ENCODE peak calls at places on chromosomes 1 and 21, in five cellular contexts. X, B, P, Z and L are unnamed samples.

GRCh38 chr1:70458120-70458519 is 47.1 kb downstream of the CTH start:
- DNase-seq in X (no peak), B (no peak), P (no peak), Z (no peak), L (no peak)

GRCh38 chr1:74650561-74650960 is 23.0 kb downstream of the ERICH3 start:
- DNase-seq in X (no peak), B (no peak), P (peak; percentile 22), Z (peak; percentile 41), L (no peak)

GRCh38 chr1:99004270-99005141 is at the start of gene PLPPR5:
- DNase-seq in X (peak; percentile 43), B (peak; percentile 58), P (peak; percentile 7), Z (peak; percentile 19), L (no peak)

GRCh38 chr1:107953551-107953950 is 11.4 kb downstream of the VAV3 start:
- DNase-seq in X (no peak), B (no peak), P (no peak), Z (no peak), L (no peak)

GRCh38 chr1:8342325-8342724 is 24.4 kb downstream of the SLC45A1 start:
- DNase-seq in X (no peak), B (no peak), P (peak; percentile 44), Z (peak; percentile 58), L (no peak)

GRCh38 chr1:189619682-189620332 is 857.9 kb downstream of the BRINP3 start:
- DNase-seq in X (no peak), B (no peak), P (peak; percentile 65), Z (peak; percentile 93), L (no peak)

GRCh38 chr1:178653091-178653490 is 72.0 kb upstream of the RALGPS2 start:
- DNase-seq in X (no peak), B (no peak), P (no peak), Z (peak; percentile 49), L (no peak)

GRCh38 chr1:36885537-36886441 is 148.5 kb downstream of the GRIK3 start:
- DNase-seq in X (no peak), B (no peak), P (no peak), Z (no peak), L (no peak)

GRCh38 chr1:153734380-153735089 is 6.7 kb downstream of the INTS3 start:
- DNase-seq in X (no peak), B (no peak), P (no peak), Z (no peak), L (no peak)

GRCh38 chr1:153774780-153775431 is at the start of gene SLC27A3:
- DNase-seq in X (peak; percentile 72), B (peak; percentile 54), P (peak; percentile 6), Z (no peak), L (peak; percentile 88)

GRCh38 chr1:94298861-94299260 is 61.5 kb upstream of the ARHGAP29 start:
- DNase-seq in X (no peak), B (no peak), P (no peak), Z (no peak), L (no peak)

GRCh38 chr1:230709619-230710542 is 4.0 kb downstream of the AGT start:
- DNase-seq in X (no peak), B (peak; percentile 28), P (no peak), Z (no peak), L (peak; percentile 42)

GRCh38 chr21:36134820-36135390 is at the start of gene CBR3:
- DNase-seq in X (peak; percentile 44), B (no peak), P (peak; percentile 33), Z (peak; percentile 41), L (no peak)

GRCh38 chr1:51930329-51930728 is 51.8 kb upstream of the NRDC start:
- DNase-seq in X (no peak), B (no peak), P (no peak), Z (no peak), L (no peak)

GRCh38 chr1:24702511-24703293 is 42.5 kb upstream of the CLIC4 start:
- DNase-seq in X (no peak), B (no peak), P (no peak), Z (peak; percentile 89), L (no peak)

GRCh38 chr1:26287033-26287711 is 7.3 kb downstream of the SH3BGRL3 start:
- DNase-seq in X (no peak), B (no peak), P (no peak), Z (peak; percentile 21), L (no peak)

GRCh38 chr1:28341591-28341990 is 12.8 kb downstream of the MED18 start:
- DNase-seq in X (no peak), B (no peak), P (peak; percentile 40), Z (peak; percentile 45), L (no peak)

GRCh38 chr1:228265167-228265566 is 57.3 kb downstream of the OBSCN start:
- DNase-seq in X (no peak), B (no peak), P (no peak), Z (peak; percentile 33), L (no peak)

GRCh38 chr1:177471244-177471643 is 300.5 kb downstream of the BRINP2 start:
- DNase-seq in X (no peak), B (no peak), P (no peak), Z (no peak), L (no peak)

GRCh38 chr1:119160851-119161250 is 20.4 kb upstream of the WARS2 start:
- DNase-seq in X (no peak), B (no peak), P (peak; percentile 33), Z (peak; percentile 73), L (no peak)

GRCh38 chr1:200353232-200353631 is 56.6 kb downstream of the ZNF281 start:
- DNase-seq in X (no peak), B (no peak), P (no peak), Z (no peak), L (no peak)

GRCh38 chr1:67294836-67295622 is 12.6 kb upstream of the IL12RB2 start:
- DNase-seq in X (no peak), B (no peak), P (no peak), Z (no peak), L (no peak)

GRCh38 chr1:174262747-174263241 is 103.5 kb downstream of the RABGAP1L start:
- DNase-seq in X (peak; percentile 39), B (peak; percentile 59), P (peak; percentile 31), Z (peak; percentile 65), L (no peak)

GRCh38 chr21:38740131-38740530 is 65.6 kb upstream of the ETS2 start:
- DNase-seq in X (no peak), B (no peak), P (no peak), Z (peak; percentile 33), L (no peak)

GRCh38 chr21:41685511-41686149 is 81.2 kb downstream of the RIPK4 start:
- DNase-seq in X (no peak), B (no peak), P (no peak), Z (no peak), L (no peak)
- H3K27ac ChIP-seq in X (no peak overlapping the region), B (no peak overlapping the region), P (no peak overlapping the region), Z (no peak overlapping the region), L (no peak overlapping the region)

GRCh38 chr21:46096596-46096981 is 1.3 kb upstream of the COL6A2 start:
- DNase-seq in X (no peak), B (no peak), P (no peak), Z (no peak), L (no peak)

GRCh38 chr21:46097826-46098286 is at the start of gene COL6A2:
- DNase-seq in X (peak; percentile 14), B (peak; percentile 82), P (peak; percentile 36), Z (peak; percentile 71), L (peak; percentile 57)

GRCh38 chr21:46098303-46099141 is 610 bp downstream of the COL6A2 start:
- DNase-seq in X (peak; percentile 10), B (peak; percentile 34), P (no peak), Z (no peak), L (peak; percentile 46)

GRCh38 chr21:46095814-46096595 is 1.9 kb upstream of the COL6A2 start:
- DNase-seq in X (peak; percentile 21), B (no peak), P (no peak), Z (no peak), L (no peak)

DNA sequence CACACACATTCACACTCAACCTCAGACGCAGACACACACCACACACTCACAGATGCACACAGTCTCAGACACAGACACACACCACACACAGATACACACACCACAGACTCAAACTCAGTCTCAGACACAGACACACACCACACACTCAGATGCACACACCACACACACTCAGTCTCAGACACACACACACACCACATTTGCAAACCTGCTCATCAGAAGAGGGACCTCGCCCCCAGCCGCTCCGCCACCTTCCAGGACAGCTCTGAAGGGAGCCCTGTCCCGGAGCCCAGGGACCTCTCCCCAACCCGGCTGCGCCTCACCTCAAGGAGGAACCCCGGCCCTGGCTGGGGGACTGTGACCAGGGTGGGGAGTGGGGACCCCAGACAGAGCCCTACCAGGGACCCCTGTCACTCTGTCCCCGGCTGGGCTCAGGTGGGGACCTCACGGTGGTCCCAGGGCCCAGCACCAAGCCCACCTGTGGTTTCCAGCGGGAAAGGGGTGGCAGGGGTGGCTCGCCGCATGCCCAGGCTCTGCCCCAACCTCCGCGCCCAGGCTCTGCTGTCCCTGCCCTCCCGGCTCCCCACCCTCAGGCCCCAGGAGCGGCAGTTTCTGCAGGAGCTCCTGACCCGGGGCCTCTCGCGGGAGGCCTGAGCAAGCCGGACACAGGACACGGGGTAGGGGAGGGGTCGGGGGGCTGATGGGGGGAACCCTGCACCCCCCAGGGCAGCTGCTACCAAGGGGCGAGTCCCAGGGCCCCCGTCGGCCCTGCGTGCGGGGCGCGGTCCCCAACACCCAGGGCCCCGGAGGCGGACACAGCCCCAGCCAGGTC is 701 bp upstream of the COL6A2 start:
- DNase-seq in X (peak; percentile 21), B (no peak), P (no peak), Z (no peak), L (peak; percentile 17)
- H3K27ac ChIP-seq in X (no peak overlapping the region), B (no peak overlapping the region), P (peak overlapping the region; percentile 69), Z (peak overlapping the region; percentile 65), L (peak overlapping the region; percentile 79)

DNA sequence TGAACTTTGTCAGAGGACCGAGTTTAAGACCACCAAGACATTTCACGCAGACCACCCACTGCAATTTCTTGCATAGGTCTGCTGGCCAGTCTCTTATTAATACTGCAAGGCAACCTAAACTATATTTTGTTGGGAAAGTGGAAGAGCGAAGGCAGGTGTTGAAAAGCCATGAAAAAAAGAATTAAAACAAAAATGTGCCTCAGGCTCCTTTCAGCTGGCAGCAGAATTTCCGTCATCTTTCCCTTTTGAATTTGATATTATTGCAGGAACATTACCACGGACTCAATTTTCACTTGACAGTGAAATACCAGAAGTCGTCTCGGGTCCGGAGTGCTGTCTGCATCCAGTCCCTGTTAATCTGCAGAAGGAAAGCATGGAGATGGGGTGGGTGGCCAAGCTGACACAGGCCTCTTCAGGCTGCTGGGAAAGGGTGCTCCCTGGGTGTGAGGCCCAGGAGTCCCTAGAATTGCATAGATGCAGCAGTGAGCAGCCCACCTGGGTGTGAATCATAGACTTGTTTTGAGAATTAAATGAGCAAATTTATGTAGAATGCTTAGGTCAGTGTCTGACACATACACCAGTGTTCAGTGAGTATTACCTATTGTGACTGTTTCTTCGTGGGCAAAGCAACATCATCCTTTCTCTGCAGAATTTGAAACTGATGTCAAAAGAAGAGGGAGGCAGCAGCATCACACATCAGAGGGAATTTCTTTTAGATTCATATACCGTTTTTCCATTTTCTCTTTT is 150.7 kb downstream of the PBX1 start:
- DNase-seq in X (no peak), B (no peak), P (no peak), Z (peak; percentile 70), L (no peak)
- H3K27ac ChIP-seq in X (peak overlapping the region; percentile 5), B (peak overlapping the region; percentile 89), P (no peak overlapping the region), Z (no peak overlapping the region), L (no peak overlapping the region)

DNA sequence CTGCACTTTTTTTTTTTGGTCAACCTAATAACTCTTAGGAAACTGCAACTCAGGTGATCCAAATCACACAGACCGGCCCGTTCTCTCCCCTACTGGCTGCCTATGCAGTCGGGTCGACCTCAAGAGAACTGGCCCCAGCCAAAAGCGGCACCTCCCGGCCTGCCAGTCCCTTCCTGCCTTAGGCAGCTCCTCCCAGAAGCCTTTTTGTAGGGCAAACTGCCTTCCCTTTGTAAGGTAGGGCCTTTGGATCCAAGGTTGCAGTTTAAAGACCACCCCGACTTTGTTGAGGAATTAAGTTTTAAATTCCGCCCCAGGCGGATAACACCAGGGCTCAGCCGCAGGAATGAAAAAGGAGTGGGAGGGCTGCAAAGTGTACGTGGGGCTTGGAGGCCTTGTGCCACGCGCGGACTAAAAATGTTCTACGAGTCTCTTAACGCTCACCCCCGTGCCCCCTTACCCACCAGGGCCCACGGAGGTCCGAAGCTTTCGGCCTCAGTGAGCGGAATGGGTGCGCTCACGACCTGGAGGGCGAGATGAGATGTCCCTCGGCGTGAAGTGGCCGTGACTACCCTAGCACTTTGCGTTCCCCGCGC is 642 bp upstream of the ST3GAL3 start:
- DNase-seq in X (no peak), B (peak; percentile 20), P (no peak), Z (no peak), L (peak; percentile 62)
- H3K27ac ChIP-seq in X (peak overlapping the region; percentile 71), B (no peak overlapping the region), P (peak overlapping the region; percentile 13), Z (peak overlapping the region; percentile 63), L (peak overlapping the region; percentile 30)